ENCODE peak calls at places on chromosomes 7 and 10, in eight cellular contexts. One of them, this sample, is unnamed.

GRCh38 chr7:25830986-25831558 is 320.9 kb upstream of the NFE2L3 start:
- DNase-seq in foreskin fibroblast: no peak
- DNase-seq in Ammon's horn: no peak
- DNase-seq in stimulated activated naive B cell treated with anti-CD40 and anti-IgM and Interleukin-4, amounts not matched to agents 10 μg/mL and 1 μg/mL and 100 μg/mL, for 72 hours: no peak
- DNase-seq in M059J: no peak
- DNase-seq in left ventricle myocardium inferior: no peak
- DNase-seq in T1000: no peak
- DNase-seq in NCI-H2081: no peak
- DNase-seq in this sample: no peak

GRCh38 chr10:17609523-17610079 is 7.6 kb downstream of the HACD1 start:
- DNase-seq in foreskin fibroblast: no peak
- DNase-seq in Ammon's horn: no peak
- DNase-seq in stimulated activated naive B cell treated with anti-CD40 and anti-IgM and Interleukin-4, amounts not matched to agents 10 μg/mL and 1 μg/mL and 100 μg/mL, for 72 hours: no peak
- DNase-seq in M059J: no peak
- DNase-seq in left ventricle myocardium inferior: no peak
- DNase-seq in T1000: no peak
- DNase-seq in NCI-H2081: no peak
- DNase-seq in this sample: no peak

GRCh38 chr7:816751-817671 is 15.3 kb upstream of the SUN1 start:
- DNase-seq in foreskin fibroblast: no peak
- DNase-seq in Ammon's horn: no peak
- DNase-seq in stimulated activated naive B cell treated with anti-CD40 and anti-IgM and Interleukin-4, amounts not matched to agents 10 μg/mL and 1 μg/mL and 100 μg/mL, for 72 hours: peak; percentile 55
- DNase-seq in M059J: peak; percentile 62
- DNase-seq in left ventricle myocardium inferior: no peak
- DNase-seq in T1000: peak; percentile 7
- DNase-seq in NCI-H2081: no peak
- DNase-seq in this sample: peak; percentile 21

GRCh38 chr10:19918800-19919199 is 102.6 kb downstream of the PLXDC2 start:
- DNase-seq in foreskin fibroblast: no peak
- DNase-seq in Ammon's horn: no peak
- DNase-seq in stimulated activated naive B cell treated with anti-CD40 and anti-IgM and Interleukin-4, amounts not matched to agents 10 μg/mL and 1 μg/mL and 100 μg/mL, for 72 hours: no peak
- DNase-seq in M059J: no peak
- DNase-seq in left ventricle myocardium inferior: no peak
- DNase-seq in T1000: no peak
- DNase-seq in NCI-H2081: no peak
- DNase-seq in this sample: peak; percentile 55

GRCh38 chr7:6495597-6496262 is 48.0 kb upstream of the DAGLB start:
- DNase-seq in foreskin fibroblast: peak; percentile 48
- DNase-seq in Ammon's horn: no peak
- DNase-seq in stimulated activated naive B cell treated with anti-CD40 and anti-IgM and Interleukin-4, amounts not matched to agents 10 μg/mL and 1 μg/mL and 100 μg/mL, for 72 hours: no peak
- DNase-seq in M059J: peak; percentile 21
- DNase-seq in left ventricle myocardium inferior: no peak
- DNase-seq in T1000: no peak
- DNase-seq in NCI-H2081: no peak
- DNase-seq in this sample: no peak

GRCh38 chr7:151822541-151823181 is 54.3 kb downstream of the PRKAG2 start:
- DNase-seq in foreskin fibroblast: no peak
- DNase-seq in Ammon's horn: no peak
- DNase-seq in stimulated activated naive B cell treated with anti-CD40 and anti-IgM and Interleukin-4, amounts not matched to agents 10 μg/mL and 1 μg/mL and 100 μg/mL, for 72 hours: no peak
- DNase-seq in M059J: no peak
- DNase-seq in left ventricle myocardium inferior: no peak
- DNase-seq in T1000: no peak
- DNase-seq in NCI-H2081: no peak
- DNase-seq in this sample: no peak

GRCh38 chr10:50614444-50615137 is 9.2 kb downstream of the SGMS1 start:
- DNase-seq in foreskin fibroblast: no peak
- DNase-seq in Ammon's horn: no peak
- DNase-seq in stimulated activated naive B cell treated with anti-CD40 and anti-IgM and Interleukin-4, amounts not matched to agents 10 μg/mL and 1 μg/mL and 100 μg/mL, for 72 hours: no peak
- DNase-seq in M059J: peak; percentile 13
- DNase-seq in left ventricle myocardium inferior: no peak
- DNase-seq in T1000: no peak
- DNase-seq in NCI-H2081: peak; percentile 12
- DNase-seq in this sample: peak; percentile 8

GRCh38 chr7:30285067-30285530 is 702 bp downstream of the ZNRF2 start:
- DNase-seq in foreskin fibroblast: peak; percentile 18
- DNase-seq in Ammon's horn: no peak
- DNase-seq in stimulated activated naive B cell treated with anti-CD40 and anti-IgM and Interleukin-4, amounts not matched to agents 10 μg/mL and 1 μg/mL and 100 μg/mL, for 72 hours: no peak
- DNase-seq in M059J: peak; percentile 53
- DNase-seq in left ventricle myocardium inferior: peak; percentile 40
- DNase-seq in T1000: no peak
- DNase-seq in NCI-H2081: no peak
- DNase-seq in this sample: no peak

GRCh38 chr10:43502931-43503330 is 66.0 kb downstream of the ZNF487 start:
- DNase-seq in foreskin fibroblast: no peak
- DNase-seq in Ammon's horn: no peak
- DNase-seq in stimulated activated naive B cell treated with anti-CD40 and anti-IgM and Interleukin-4, amounts not matched to agents 10 μg/mL and 1 μg/mL and 100 μg/mL, for 72 hours: no peak
- DNase-seq in M059J: no peak
- DNase-seq in left ventricle myocardium inferior: no peak
- DNase-seq in T1000: no peak
- DNase-seq in NCI-H2081: no peak
- DNase-seq in this sample: no peak

GRCh38 chr10:132469197-132469942 is 68.2 kb upstream of the INPP5A start:
- DNase-seq in foreskin fibroblast: no peak
- DNase-seq in Ammon's horn: no peak
- DNase-seq in stimulated activated naive B cell treated with anti-CD40 and anti-IgM and Interleukin-4, amounts not matched to agents 10 μg/mL and 1 μg/mL and 100 μg/mL, for 72 hours: no peak
- DNase-seq in M059J: no peak
- DNase-seq in left ventricle myocardium inferior: peak; percentile 46
- DNase-seq in T1000: no peak
- DNase-seq in NCI-H2081: no peak
- DNase-seq in this sample: no peak